ENCODE peak calls at places on chromosome 4, in nine cellular contexts. J, E, G, P, C, Y, B, A and F are unnamed samples.

GRCh38 chr4:176735300-176735699 is 57.4 kb downstream of the VEGFC start:
- DNase-seq in J (no peak), E (peak), G (no peak), P (no peak), C (no peak), Y (no peak), B (peak), A (no peak), F (no peak)

GRCh38 chr4:766152-766515 is 59.8 kb downstream of the CPLX1 start:
- DNase-seq in J (no peak), E (peak), G (no peak), P (no peak), C (no peak), Y (no peak), B (peak), A (no peak), F (no peak)

GRCh38 chr4:6324999-6325790 is 55.5 kb downstream of the WFS1 start:
- DNase-seq in J (no peak), E (peak), G (peak), P (no peak), C (no peak), Y (peak), B (no peak), A (no peak), F (no peak)

GRCh38 chr4:88962430-88962829 is 94.6 kb downstream of the FAM13A start:
- DNase-seq in J (no peak), E (no peak), G (no peak), P (no peak), C (no peak), Y (no peak), B (no peak), A (no peak), F (no peak)

GRCh38 chr4:101252721-101253120 is 94.6 kb downstream of the PPP3CA start:
- DNase-seq in J (no peak), E (no peak), G (no peak), P (no peak), C (no peak), Y (no peak), B (peak), A (no peak), F (no peak)

GRCh38 chr4:40564004-40564403 is 65.7 kb downstream of the RBM47 start:
- DNase-seq in J (no peak), E (peak), G (no peak), P (no peak), C (no peak), Y (no peak), B (no peak), A (no peak), F (no peak)

GRCh38 chr4:110631582-110632505 is 9.0 kb upstream of the PITX2 start:
- DNase-seq in J (no peak), E (no peak), G (no peak), P (no peak), C (peak), Y (no peak), B (peak), A (peak), F (peak)

GRCh38 chr4:185774815-185775684 is 36.9 kb downstream of the SORBS2 start:
- DNase-seq in J (no peak), E (peak), G (no peak), P (no peak), C (no peak), Y (no peak), B (peak), A (no peak), F (no peak)

GRCh38 chr4:169765845-169766244 is 8.1 kb upstream of the HPF1 start:
- DNase-seq in J (no peak), E (no peak), G (no peak), P (no peak), C (no peak), Y (no peak), B (no peak), A (no peak), F (no peak)